ENCODE peak calls at places on chromosomes 2 and 18, in nine cellular contexts. One of them, this sample, is unnamed.

GRCh38 chr2:144950874-144951560 is 431.1 kb upstream of the ZEB2 start:
- DNase-seq in upper lobe of right lung: no peak
- DNase-seq in K562: no peak
- DNase-seq in cardiac muscle cell: no peak
- DNase-seq in uterus: no peak
- DNase-seq in astrocyte: peak
- DNase-seq in left ventricle myocardium inferior: no peak
- DNase-seq in fibroblast of lung: peak
- DNase-seq in CD8-positive, alpha-beta T cell: no peak
- DNase-seq in this sample: peak

GRCh38 chr2:42925742-42926437 is 133.5 kb upstream of the HAAO start:
- DNase-seq in upper lobe of right lung: peak
- DNase-seq in K562: no peak
- DNase-seq in cardiac muscle cell: no peak
- DNase-seq in uterus: no peak
- DNase-seq in astrocyte: no peak
- DNase-seq in left ventricle myocardium inferior: no peak
- DNase-seq in fibroblast of lung: no peak
- DNase-seq in CD8-positive, alpha-beta T cell: no peak
- DNase-seq in this sample: no peak

GRCh38 chr2:112465373-112465772 is 16.6 kb upstream of the TTL start:
- DNase-seq in upper lobe of right lung: no peak
- DNase-seq in K562: no peak
- DNase-seq in cardiac muscle cell: no peak
- DNase-seq in uterus: no peak
- DNase-seq in astrocyte: no peak
- DNase-seq in left ventricle myocardium inferior: no peak
- DNase-seq in fibroblast of lung: peak
- DNase-seq in CD8-positive, alpha-beta T cell: no peak
- DNase-seq in this sample: no peak

GRCh38 chr2:61144697-61145268 is 17.2 kb upstream of the C2orf74 start:
- DNase-seq in upper lobe of right lung: peak
- DNase-seq in K562: no peak
- DNase-seq in cardiac muscle cell: peak
- DNase-seq in uterus: peak
- DNase-seq in astrocyte: peak
- DNase-seq in left ventricle myocardium inferior: peak
- DNase-seq in fibroblast of lung: peak
- DNase-seq in CD8-positive, alpha-beta T cell: peak
- DNase-seq in this sample: peak

GRCh38 chr2:181848356-181848876 is 43.1 kb upstream of the ITPRID2 start:
- DNase-seq in upper lobe of right lung: no peak
- DNase-seq in K562: no peak
- DNase-seq in cardiac muscle cell: peak
- DNase-seq in uterus: no peak
- DNase-seq in astrocyte: peak
- DNase-seq in left ventricle myocardium inferior: no peak
- DNase-seq in fibroblast of lung: peak
- DNase-seq in CD8-positive, alpha-beta T cell: no peak
- DNase-seq in this sample: no peak

GRCh38 chr18:13067124-13067523 is 76.0 kb downstream of the CEP192 start:
- DNase-seq in upper lobe of right lung: no peak
- DNase-seq in K562: no peak
- DNase-seq in cardiac muscle cell: no peak
- DNase-seq in uterus: no peak
- DNase-seq in astrocyte: no peak
- DNase-seq in left ventricle myocardium inferior: no peak
- DNase-seq in fibroblast of lung: no peak
- DNase-seq in CD8-positive, alpha-beta T cell: no peak
- DNase-seq in this sample: no peak

GRCh38 chr2:238945433-238946150 is 97.7 kb downstream of the TWIST2 start:
- DNase-seq in upper lobe of right lung: peak
- DNase-seq in K562: peak
- DNase-seq in cardiac muscle cell: no peak
- DNase-seq in uterus: peak
- DNase-seq in astrocyte: peak
- DNase-seq in left ventricle myocardium inferior: peak
- DNase-seq in fibroblast of lung: peak
- DNase-seq in CD8-positive, alpha-beta T cell: no peak
- DNase-seq in this sample: no peak

GRCh38 chr18:25299426-25299825 is 52.5 kb downstream of the ZNF521 start:
- DNase-seq in upper lobe of right lung: no peak
- DNase-seq in K562: no peak
- DNase-seq in cardiac muscle cell: no peak
- DNase-seq in uterus: no peak
- DNase-seq in astrocyte: peak
- DNase-seq in left ventricle myocardium inferior: no peak
- DNase-seq in fibroblast of lung: peak
- DNase-seq in CD8-positive, alpha-beta T cell: no peak
- DNase-seq in this sample: peak

GRCh38 chr18:38241216-38241615 is 675.6 kb upstream of the CELF4 start:
- DNase-seq in upper lobe of right lung: no peak
- DNase-seq in K562: no peak
- DNase-seq in cardiac muscle cell: no peak
- DNase-seq in uterus: no peak
- DNase-seq in astrocyte: peak
- DNase-seq in left ventricle myocardium inferior: no peak
- DNase-seq in fibroblast of lung: peak
- DNase-seq in CD8-positive, alpha-beta T cell: no peak
- DNase-seq in this sample: peak

GRCh38 chr2:1968988-1969700 is 224.8 kb upstream of the PXDN start:
- DNase-seq in upper lobe of right lung: no peak
- DNase-seq in K562: no peak
- DNase-seq in cardiac muscle cell: no peak
- DNase-seq in uterus: no peak
- DNase-seq in astrocyte: no peak
- DNase-seq in left ventricle myocardium inferior: no peak
- DNase-seq in fibroblast of lung: no peak
- DNase-seq in CD8-positive, alpha-beta T cell: no peak
- DNase-seq in this sample: no peak

GRCh38 chr2:104804148-104804890 is 49.6 kb upstream of the POU3F3 start:
- DNase-seq in upper lobe of right lung: no peak
- DNase-seq in K562: no peak
- DNase-seq in cardiac muscle cell: no peak
- DNase-seq in uterus: no peak
- DNase-seq in astrocyte: peak
- DNase-seq in left ventricle myocardium inferior: no peak
- DNase-seq in fibroblast of lung: no peak
- DNase-seq in CD8-positive, alpha-beta T cell: no peak
- DNase-seq in this sample: no peak

GRCh38 chr2:188978291-188979081 is 4.3 kb downstream of the COL3A1 start:
- DNase-seq in upper lobe of right lung: no peak
- DNase-seq in K562: no peak
- DNase-seq in cardiac muscle cell: peak
- DNase-seq in uterus: no peak
- DNase-seq in astrocyte: peak
- DNase-seq in left ventricle myocardium inferior: no peak
- DNase-seq in fibroblast of lung: peak
- DNase-seq in CD8-positive, alpha-beta T cell: no peak
- DNase-seq in this sample: peak

GRCh38 chr2:172339431-172340010 is 87.9 kb upstream of the ITGA6 start:
- DNase-seq in upper lobe of right lung: no peak
- DNase-seq in K562: no peak
- DNase-seq in cardiac muscle cell: no peak
- DNase-seq in uterus: no peak
- DNase-seq in astrocyte: no peak
- DNase-seq in left ventricle myocardium inferior: no peak
- DNase-seq in fibroblast of lung: peak
- DNase-seq in CD8-positive, alpha-beta T cell: no peak
- DNase-seq in this sample: peak

GRCh38 chr2:181281206-181281832 is 175.9 kb upstream of the ITGA4 start:
- DNase-seq in upper lobe of right lung: no peak
- DNase-seq in K562: no peak
- DNase-seq in cardiac muscle cell: no peak
- DNase-seq in uterus: no peak
- DNase-seq in astrocyte: peak
- DNase-seq in left ventricle myocardium inferior: no peak
- DNase-seq in fibroblast of lung: peak
- DNase-seq in CD8-positive, alpha-beta T cell: no peak
- DNase-seq in this sample: no peak

GRCh38 chr18:59155140-59155539 is 15.5 kb downstream of the SEC11C start:
- DNase-seq in upper lobe of right lung: no peak
- DNase-seq in K562: no peak
- DNase-seq in cardiac muscle cell: no peak
- DNase-seq in uterus: no peak
- DNase-seq in astrocyte: peak
- DNase-seq in left ventricle myocardium inferior: no peak
- DNase-seq in fibroblast of lung: peak
- DNase-seq in CD8-positive, alpha-beta T cell: no peak
- DNase-seq in this sample: peak

GRCh38 chr2:17804358-17804757 is 11.9 kb upstream of the MSGN1 start:
- DNase-seq in upper lobe of right lung: no peak
- DNase-seq in K562: no peak
- DNase-seq in cardiac muscle cell: no peak
- DNase-seq in uterus: no peak
- DNase-seq in astrocyte: no peak
- DNase-seq in left ventricle myocardium inferior: no peak
- DNase-seq in fibroblast of lung: no peak
- DNase-seq in CD8-positive, alpha-beta T cell: no peak
- DNase-seq in this sample: no peak

GRCh38 chr2:224518806-224519580 is 66.2 kb downstream of the CUL3 start:
- DNase-seq in upper lobe of right lung: no peak
- DNase-seq in K562: no peak
- DNase-seq in cardiac muscle cell: no peak
- DNase-seq in uterus: no peak
- DNase-seq in astrocyte: peak
- DNase-seq in left ventricle myocardium inferior: no peak
- DNase-seq in fibroblast of lung: peak
- DNase-seq in CD8-positive, alpha-beta T cell: no peak
- DNase-seq in this sample: peak

GRCh38 chr2:98457045-98457696 is 12.5 kb downstream of the INPP4A start:
- DNase-seq in upper lobe of right lung: no peak
- DNase-seq in K562: no peak
- DNase-seq in cardiac muscle cell: no peak
- DNase-seq in uterus: no peak
- DNase-seq in astrocyte: peak
- DNase-seq in left ventricle myocardium inferior: no peak
- DNase-seq in fibroblast of lung: peak
- DNase-seq in CD8-positive, alpha-beta T cell: no peak
- DNase-seq in this sample: peak

DNA sequence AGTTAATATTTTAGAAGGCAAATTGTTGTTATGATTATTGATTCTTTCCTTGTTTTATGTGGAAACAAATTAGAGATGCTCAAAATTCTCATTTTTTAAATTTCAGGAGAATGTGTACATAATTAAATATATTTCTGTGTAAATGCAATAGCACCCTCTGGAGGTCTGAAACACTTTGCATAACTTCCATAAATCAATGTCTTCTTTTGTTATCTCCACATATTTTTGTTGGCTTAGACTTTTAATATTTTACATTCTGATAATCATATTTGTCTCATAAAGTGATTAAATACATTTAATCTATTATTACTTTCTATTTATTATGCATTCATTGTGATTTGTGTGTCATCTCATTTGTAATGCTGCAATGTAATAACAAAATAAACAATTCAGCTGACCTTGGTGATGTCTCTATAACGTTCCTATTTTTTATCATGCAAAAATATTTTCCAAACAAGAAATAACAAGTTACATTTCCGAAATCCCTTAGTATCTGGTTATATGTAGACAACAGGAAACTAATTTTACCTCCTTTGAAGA is 201.8 kb upstream of the GALNT5 start:
- DNase-seq in upper lobe of right lung: no peak
- DNase-seq in K562: no peak
- DNase-seq in cardiac muscle cell: peak
- DNase-seq in uterus: no peak
- DNase-seq in astrocyte: peak
- DNase-seq in left ventricle myocardium inferior: no peak
- DNase-seq in fibroblast of lung: peak
- DNase-seq in CD8-positive, alpha-beta T cell: no peak
- DNase-seq in this sample: peak
- H3K27ac ChIP-seq in upper lobe of right lung: no peak
- H3K27ac ChIP-seq in K562: no peak
- H3K27ac ChIP-seq in cardiac muscle cell: no peak
- H3K27ac ChIP-seq in uterus: no peak
- H3K27ac ChIP-seq in astrocyte: no peak
- H3K27ac ChIP-seq in left ventricle myocardium inferior: no peak
- H3K27ac ChIP-seq in fibroblast of lung: no peak
- H3K27ac ChIP-seq in CD8-positive, alpha-beta T cell: no peak
- H3K27ac ChIP-seq in this sample: no peak

GRCh38 chr2:200733713-200734198 is 78.0 kb upstream of the BZW1 start:
- DNase-seq in upper lobe of right lung: no peak
- DNase-seq in K562: no peak
- DNase-seq in cardiac muscle cell: no peak
- DNase-seq in uterus: no peak
- DNase-seq in astrocyte: no peak
- DNase-seq in left ventricle myocardium inferior: no peak
- DNase-seq in fibroblast of lung: no peak
- DNase-seq in CD8-positive, alpha-beta T cell: no peak
- DNase-seq in this sample: no peak
- H3K27ac ChIP-seq in upper lobe of right lung: no peak
- H3K27ac ChIP-seq in K562: no peak
- H3K27ac ChIP-seq in cardiac muscle cell: no peak
- H3K27ac ChIP-seq in uterus: no peak
- H3K27ac ChIP-seq in astrocyte: no peak
- H3K27ac ChIP-seq in left ventricle myocardium inferior: no peak
- H3K27ac ChIP-seq in fibroblast of lung: no peak
- H3K27ac ChIP-seq in CD8-positive, alpha-beta T cell: no peak
- H3K27ac ChIP-seq in this sample: no peak

GRCh38 chr18:1511619-1512311 is 607.1 kb downstream of the ADCYAP1 start:
- DNase-seq in upper lobe of right lung: no peak
- DNase-seq in K562: no peak
- DNase-seq in cardiac muscle cell: no peak
- DNase-seq in uterus: no peak
- DNase-seq in astrocyte: no peak
- DNase-seq in left ventricle myocardium inferior: no peak
- DNase-seq in fibroblast of lung: no peak
- DNase-seq in CD8-positive, alpha-beta T cell: no peak
- DNase-seq in this sample: no peak
- H3K27ac ChIP-seq in upper lobe of right lung: no peak
- H3K27ac ChIP-seq in K562: peak
- H3K27ac ChIP-seq in cardiac muscle cell: no peak
- H3K27ac ChIP-seq in uterus: no peak
- H3K27ac ChIP-seq in astrocyte: no peak
- H3K27ac ChIP-seq in left ventricle myocardium inferior: no peak
- H3K27ac ChIP-seq in fibroblast of lung: no peak
- H3K27ac ChIP-seq in CD8-positive, alpha-beta T cell: no peak
- H3K27ac ChIP-seq in this sample: no peak

DNA sequence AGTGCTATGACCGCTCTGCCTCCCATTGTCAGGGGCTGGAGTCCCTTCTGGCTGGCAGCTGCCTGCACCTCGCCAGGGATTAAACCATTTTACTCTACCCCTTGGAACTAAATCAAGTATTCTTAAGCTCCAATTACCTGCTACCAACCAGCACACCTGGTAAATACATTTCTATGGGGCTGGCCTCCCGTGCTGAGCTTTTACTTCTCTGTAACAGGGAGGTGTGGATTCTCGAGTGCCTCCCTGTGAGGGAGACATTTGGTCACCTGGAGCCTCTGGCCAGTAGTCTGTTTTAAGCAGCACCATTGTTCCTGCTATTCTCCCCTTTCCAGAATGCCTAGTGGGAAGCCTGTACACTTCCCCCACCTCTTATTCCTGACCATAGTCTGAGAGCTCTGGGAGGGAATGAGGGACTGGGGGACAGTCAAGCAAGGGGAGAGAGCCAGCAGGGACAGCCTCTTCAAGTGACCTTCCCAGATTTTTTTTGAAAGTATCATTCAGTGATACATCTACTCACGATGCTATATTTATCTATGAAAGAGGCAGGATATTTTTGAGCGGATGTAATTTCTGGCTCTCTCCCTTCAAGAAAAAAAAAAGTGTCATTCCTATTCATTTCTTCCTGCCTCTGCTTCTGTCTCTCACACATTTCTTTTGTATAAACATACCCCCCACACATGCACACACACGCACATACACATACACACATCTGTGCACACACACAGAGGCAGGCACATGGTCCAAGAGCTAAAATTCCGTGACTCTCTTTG is 112.8 kb downstream of the CAPN13 start:
- DNase-seq in upper lobe of right lung: no peak
- DNase-seq in K562: no peak
- DNase-seq in cardiac muscle cell: no peak
- DNase-seq in uterus: no peak
- DNase-seq in astrocyte: peak
- DNase-seq in left ventricle myocardium inferior: no peak
- DNase-seq in fibroblast of lung: peak
- DNase-seq in CD8-positive, alpha-beta T cell: no peak
- DNase-seq in this sample: no peak
- H3K27ac ChIP-seq in upper lobe of right lung: peak
- H3K27ac ChIP-seq in K562: no peak
- H3K27ac ChIP-seq in cardiac muscle cell: no peak
- H3K27ac ChIP-seq in uterus: no peak
- H3K27ac ChIP-seq in astrocyte: no peak
- H3K27ac ChIP-seq in left ventricle myocardium inferior: peak
- H3K27ac ChIP-seq in fibroblast of lung: no peak
- H3K27ac ChIP-seq in CD8-positive, alpha-beta T cell: no peak
- H3K27ac ChIP-seq in this sample: no peak